ENCODE peak calls at places on chromosomes 16 and 17, in six cellular contexts. One of them, this sample, is unnamed.
A peak's percentile ranks its signal among the peaks of the same experiment; 100 is the strongest.

GRCh38 chr17:14161419-14161818 is 75.2 kb downstream of the CDRT15 start:
- DNase-seq in EH: no peak
- DNase-seq in stimulated activated naive B cell treated with anti-CD40 and anti-IgM and Interleukin-4, amounts not matched to agents 10 μg/mL and 1 μg/mL and 100 μg/mL, for 72 hours: no peak
- DNase-seq in uterus: no peak
- DNase-seq in foreskin fibroblast: no peak
- DNase-seq in HT1080: no peak
- DNase-seq in this sample: no peak

GRCh38 chr17:57782051-57782490 is 37.0 kb upstream of the CCDC182 start:
- DNase-seq in EH: no peak
- DNase-seq in stimulated activated naive B cell treated with anti-CD40 and anti-IgM and Interleukin-4, amounts not matched to agents 10 μg/mL and 1 μg/mL and 100 μg/mL, for 72 hours: no peak
- DNase-seq in uterus: no peak
- DNase-seq in foreskin fibroblast: no peak
- DNase-seq in HT1080: no peak
- DNase-seq in this sample: no peak

GRCh38 chr16:53415504-53415903 is 18.8 kb upstream of the RBL2 start:
- DNase-seq in EH: peak; percentile 22
- DNase-seq in stimulated activated naive B cell treated with anti-CD40 and anti-IgM and Interleukin-4, amounts not matched to agents 10 μg/mL and 1 μg/mL and 100 μg/mL, for 72 hours: no peak
- DNase-seq in uterus: no peak
- DNase-seq in foreskin fibroblast: no peak
- DNase-seq in HT1080: peak; percentile 41
- DNase-seq in this sample: no peak

GRCh38 chr16:12228607-12229499 is 252.3 kb downstream of the SNX29 start:
- DNase-seq in EH: peak; percentile 87
- DNase-seq in stimulated activated naive B cell treated with anti-CD40 and anti-IgM and Interleukin-4, amounts not matched to agents 10 μg/mL and 1 μg/mL and 100 μg/mL, for 72 hours: peak; percentile 18
- DNase-seq in uterus: peak; percentile 27
- DNase-seq in foreskin fibroblast: peak; percentile 70
- DNase-seq in HT1080: peak; percentile 52
- DNase-seq in this sample: peak; percentile 25

GRCh38 chr16:66612422-66612821 is 7.9 kb downstream of the CMTM3 start:
- DNase-seq in EH: no peak
- DNase-seq in stimulated activated naive B cell treated with anti-CD40 and anti-IgM and Interleukin-4, amounts not matched to agents 10 μg/mL and 1 μg/mL and 100 μg/mL, for 72 hours: no peak
- DNase-seq in uterus: no peak
- DNase-seq in foreskin fibroblast: no peak
- DNase-seq in HT1080: no peak
- DNase-seq in this sample: no peak

GRCh38 chr16:86351041-86351784 is 159.1 kb upstream of the FOXF1 start:
- DNase-seq in EH: no peak
- DNase-seq in stimulated activated naive B cell treated with anti-CD40 and anti-IgM and Interleukin-4, amounts not matched to agents 10 μg/mL and 1 μg/mL and 100 μg/mL, for 72 hours: no peak
- DNase-seq in uterus: no peak
- DNase-seq in foreskin fibroblast: no peak
- DNase-seq in HT1080: no peak
- DNase-seq in this sample: no peak

GRCh38 chr17:65405563-65405962 is 155.9 kb downstream of the AXIN2 start:
- DNase-seq in EH: no peak
- DNase-seq in stimulated activated naive B cell treated with anti-CD40 and anti-IgM and Interleukin-4, amounts not matched to agents 10 μg/mL and 1 μg/mL and 100 μg/mL, for 72 hours: no peak
- DNase-seq in uterus: no peak
- DNase-seq in foreskin fibroblast: no peak
- DNase-seq in HT1080: no peak
- DNase-seq in this sample: no peak

GRCh38 chr17:10768766-10769383 is 35.0 kb downstream of the TMEM238L start:
- DNase-seq in EH: no peak
- DNase-seq in stimulated activated naive B cell treated with anti-CD40 and anti-IgM and Interleukin-4, amounts not matched to agents 10 μg/mL and 1 μg/mL and 100 μg/mL, for 72 hours: no peak
- DNase-seq in uterus: no peak
- DNase-seq in foreskin fibroblast: no peak
- DNase-seq in HT1080: no peak
- DNase-seq in this sample: peak; percentile 24

GRCh38 chr16:56204836-56205235 is 13.5 kb downstream of the GNAO1 start:
- DNase-seq in EH: peak; percentile 76
- DNase-seq in stimulated activated naive B cell treated with anti-CD40 and anti-IgM and Interleukin-4, amounts not matched to agents 10 μg/mL and 1 μg/mL and 100 μg/mL, for 72 hours: no peak
- DNase-seq in uterus: no peak
- DNase-seq in foreskin fibroblast: no peak
- DNase-seq in HT1080: no peak
- DNase-seq in this sample: no peak

GRCh38 chr17:17537311-17538099 is 41.3 kb upstream of the RASD1 start:
- DNase-seq in EH: peak; percentile 11
- DNase-seq in stimulated activated naive B cell treated with anti-CD40 and anti-IgM and Interleukin-4, amounts not matched to agents 10 μg/mL and 1 μg/mL and 100 μg/mL, for 72 hours: no peak
- DNase-seq in uterus: no peak
- DNase-seq in foreskin fibroblast: no peak
- DNase-seq in HT1080: peak; percentile 17
- DNase-seq in this sample: no peak

GRCh38 chr16:67236551-67237395 is 9.8 kb downstream of the TMEM208 start:
- DNase-seq in EH: peak; percentile 68
- DNase-seq in stimulated activated naive B cell treated with anti-CD40 and anti-IgM and Interleukin-4, amounts not matched to agents 10 μg/mL and 1 μg/mL and 100 μg/mL, for 72 hours: peak; percentile 51
- DNase-seq in uterus: no peak
- DNase-seq in foreskin fibroblast: peak; percentile 46
- DNase-seq in HT1080: peak; percentile 36
- DNase-seq in this sample: peak; percentile 69

GRCh38 chr16:11038777-11039176 is 94.4 kb downstream of the CLEC16A start:
- DNase-seq in EH: no peak
- DNase-seq in stimulated activated naive B cell treated with anti-CD40 and anti-IgM and Interleukin-4, amounts not matched to agents 10 μg/mL and 1 μg/mL and 100 μg/mL, for 72 hours: no peak
- DNase-seq in uterus: no peak
- DNase-seq in foreskin fibroblast: no peak
- DNase-seq in HT1080: no peak
- DNase-seq in this sample: no peak

GRCh38 chr16:70746040-70746707 is 54.8 kb downstream of the VAC14 start:
- DNase-seq in EH: peak; percentile 88
- DNase-seq in stimulated activated naive B cell treated with anti-CD40 and anti-IgM and Interleukin-4, amounts not matched to agents 10 μg/mL and 1 μg/mL and 100 μg/mL, for 72 hours: no peak
- DNase-seq in uterus: peak; percentile 89
- DNase-seq in foreskin fibroblast: peak; percentile 90
- DNase-seq in HT1080: peak; percentile 81
- DNase-seq in this sample: peak; percentile 47

GRCh38 chr17:80774146-80774545 is 217.5 kb upstream of the CHMP6 start:
- DNase-seq in EH: no peak
- DNase-seq in stimulated activated naive B cell treated with anti-CD40 and anti-IgM and Interleukin-4, amounts not matched to agents 10 μg/mL and 1 μg/mL and 100 μg/mL, for 72 hours: no peak
- DNase-seq in uterus: no peak
- DNase-seq in foreskin fibroblast: no peak
- DNase-seq in HT1080: no peak
- DNase-seq in this sample: no peak

GRCh38 chr16:88640039-88640495 is 1.7 kb downstream of the IL17C start:
- DNase-seq in EH: no peak
- DNase-seq in stimulated activated naive B cell treated with anti-CD40 and anti-IgM and Interleukin-4, amounts not matched to agents 10 μg/mL and 1 μg/mL and 100 μg/mL, for 72 hours: no peak
- DNase-seq in uterus: no peak
- DNase-seq in foreskin fibroblast: no peak
- DNase-seq in HT1080: no peak
- DNase-seq in this sample: no peak

GRCh38 chr17:77382356-77382911 is 241.7 kb downstream of the SEC14L1 start:
- DNase-seq in EH: no peak
- DNase-seq in stimulated activated naive B cell treated with anti-CD40 and anti-IgM and Interleukin-4, amounts not matched to agents 10 μg/mL and 1 μg/mL and 100 μg/mL, for 72 hours: no peak
- DNase-seq in uterus: no peak
- DNase-seq in foreskin fibroblast: no peak
- DNase-seq in HT1080: no peak
- DNase-seq in this sample: no peak

GRCh38 chr16:71564377-71564967 is 12.4 kb downstream of the TAT start:
- DNase-seq in EH: no peak
- DNase-seq in stimulated activated naive B cell treated with anti-CD40 and anti-IgM and Interleukin-4, amounts not matched to agents 10 μg/mL and 1 μg/mL and 100 μg/mL, for 72 hours: no peak
- DNase-seq in uterus: no peak
- DNase-seq in foreskin fibroblast: no peak
- DNase-seq in HT1080: no peak
- DNase-seq in this sample: no peak

GRCh38 chr16:58271589-58271988 is 23.2 kb downstream of the PRSS54 start:
- DNase-seq in EH: no peak
- DNase-seq in stimulated activated naive B cell treated with anti-CD40 and anti-IgM and Interleukin-4, amounts not matched to agents 10 μg/mL and 1 μg/mL and 100 μg/mL, for 72 hours: no peak
- DNase-seq in uterus: no peak
- DNase-seq in foreskin fibroblast: no peak
- DNase-seq in HT1080: no peak
- DNase-seq in this sample: no peak

GRCh38 chr16:67150058-67150832 is 553 bp downstream of the B3GNT9 start:
- DNase-seq in EH: peak; percentile 65
- DNase-seq in stimulated activated naive B cell treated with anti-CD40 and anti-IgM and Interleukin-4, amounts not matched to agents 10 μg/mL and 1 μg/mL and 100 μg/mL, for 72 hours: no peak
- DNase-seq in uterus: peak; percentile 69
- DNase-seq in foreskin fibroblast: peak; percentile 70
- DNase-seq in HT1080: no peak
- DNase-seq in this sample: no peak

GRCh38 chr17:7043544-7044268 is at the start of gene SLC16A11:
- DNase-seq in EH: peak; percentile 38
- DNase-seq in stimulated activated naive B cell treated with anti-CD40 and anti-IgM and Interleukin-4, amounts not matched to agents 10 μg/mL and 1 μg/mL and 100 μg/mL, for 72 hours: peak; percentile 61
- DNase-seq in uterus: peak; percentile 40
- DNase-seq in foreskin fibroblast: no peak
- DNase-seq in HT1080: no peak
- DNase-seq in this sample: no peak

GRCh38 chr17:27668488-27668823 is 37.5 kb downstream of the LGALS9 start:
- DNase-seq in EH: no peak
- DNase-seq in stimulated activated naive B cell treated with anti-CD40 and anti-IgM and Interleukin-4, amounts not matched to agents 10 μg/mL and 1 μg/mL and 100 μg/mL, for 72 hours: no peak
- DNase-seq in uterus: no peak
- DNase-seq in foreskin fibroblast: no peak
- DNase-seq in HT1080: no peak
- DNase-seq in this sample: no peak

GRCh38 chr17:35345926-35346771 is 27.3 kb downstream of the SLFN11 start:
- DNase-seq in EH: peak; percentile 71
- DNase-seq in stimulated activated naive B cell treated with anti-CD40 and anti-IgM and Interleukin-4, amounts not matched to agents 10 μg/mL and 1 μg/mL and 100 μg/mL, for 72 hours: no peak
- DNase-seq in uterus: peak; percentile 51
- DNase-seq in foreskin fibroblast: peak; percentile 66
- DNase-seq in HT1080: peak; percentile 8
- DNase-seq in this sample: no peak

GRCh38 chr17:78476149-78476548 is 97.7 kb downstream of the PGS1 start:
- DNase-seq in EH: no peak
- DNase-seq in stimulated activated naive B cell treated with anti-CD40 and anti-IgM and Interleukin-4, amounts not matched to agents 10 μg/mL and 1 μg/mL and 100 μg/mL, for 72 hours: no peak
- DNase-seq in uterus: no peak
- DNase-seq in foreskin fibroblast: no peak
- DNase-seq in HT1080: no peak
- DNase-seq in this sample: no peak

GRCh38 chr17:72121164-72122001 is 563 bp downstream of the SOX9 start:
- DNase-seq in EH: peak; percentile 53
- DNase-seq in stimulated activated naive B cell treated with anti-CD40 and anti-IgM and Interleukin-4, amounts not matched to agents 10 μg/mL and 1 μg/mL and 100 μg/mL, for 72 hours: no peak
- DNase-seq in uterus: no peak
- DNase-seq in foreskin fibroblast: peak; percentile 62
- DNase-seq in HT1080: peak; percentile 64
- DNase-seq in this sample: no peak

GRCh38 chr17:60151355-60151754 is 1.6 kb downstream of the CA4 start:
- DNase-seq in EH: no peak
- DNase-seq in stimulated activated naive B cell treated with anti-CD40 and anti-IgM and Interleukin-4, amounts not matched to agents 10 μg/mL and 1 μg/mL and 100 μg/mL, for 72 hours: no peak
- DNase-seq in uterus: no peak
- DNase-seq in foreskin fibroblast: no peak
- DNase-seq in HT1080: peak; percentile 26
- DNase-seq in this sample: no peak

GRCh38 chr16:67311607-67312449 is 14.7 kb downstream of the KCTD19 start:
- DNase-seq in EH: peak; percentile 100
- DNase-seq in stimulated activated naive B cell treated with anti-CD40 and anti-IgM and Interleukin-4, amounts not matched to agents 10 μg/mL and 1 μg/mL and 100 μg/mL, for 72 hours: peak; percentile 61
- DNase-seq in uterus: peak; percentile 41
- DNase-seq in foreskin fibroblast: peak; percentile 99
- DNase-seq in HT1080: peak; percentile 100
- DNase-seq in this sample: peak; percentile 64

GRCh38 chr17:2909853-2910234 is 113.6 kb downstream of the RAP1GAP2 start:
- DNase-seq in EH: no peak
- DNase-seq in stimulated activated naive B cell treated with anti-CD40 and anti-IgM and Interleukin-4, amounts not matched to agents 10 μg/mL and 1 μg/mL and 100 μg/mL, for 72 hours: peak; percentile 17
- DNase-seq in uterus: no peak
- DNase-seq in foreskin fibroblast: no peak
- DNase-seq in HT1080: no peak
- DNase-seq in this sample: no peak

GRCh38 chr16:31072540-31073072 is 1.4 kb downstream of the ZNF668 start:
- DNase-seq in EH: peak; percentile 56
- DNase-seq in stimulated activated naive B cell treated with anti-CD40 and anti-IgM and Interleukin-4, amounts not matched to agents 10 μg/mL and 1 μg/mL and 100 μg/mL, for 72 hours: no peak
- DNase-seq in uterus: no peak
- DNase-seq in foreskin fibroblast: no peak
- DNase-seq in HT1080: peak; percentile 38
- DNase-seq in this sample: no peak

GRCh38 chr17:32806646-32807045 is 70.3 kb downstream of the MYO1D start:
- DNase-seq in EH: no peak
- DNase-seq in stimulated activated naive B cell treated with anti-CD40 and anti-IgM and Interleukin-4, amounts not matched to agents 10 μg/mL and 1 μg/mL and 100 μg/mL, for 72 hours: no peak
- DNase-seq in uterus: no peak
- DNase-seq in foreskin fibroblast: no peak
- DNase-seq in HT1080: no peak
- DNase-seq in this sample: no peak

GRCh38 chr17:78828470-78829185 is 12.0 kb downstream of the USP36 start:
- DNase-seq in EH: peak; percentile 72
- DNase-seq in stimulated activated naive B cell treated with anti-CD40 and anti-IgM and Interleukin-4, amounts not matched to agents 10 μg/mL and 1 μg/mL and 100 μg/mL, for 72 hours: no peak
- DNase-seq in uterus: no peak
- DNase-seq in foreskin fibroblast: peak; percentile 63
- DNase-seq in HT1080: peak; percentile 60
- DNase-seq in this sample: no peak

GRCh38 chr16:6913535-6913934 is 419.1 kb upstream of the RBFOX1 start:
- DNase-seq in EH: no peak
- DNase-seq in stimulated activated naive B cell treated with anti-CD40 and anti-IgM and Interleukin-4, amounts not matched to agents 10 μg/mL and 1 μg/mL and 100 μg/mL, for 72 hours: no peak
- DNase-seq in uterus: no peak
- DNase-seq in foreskin fibroblast: no peak
- DNase-seq in HT1080: no peak
- DNase-seq in this sample: no peak

GRCh38 chr16:3740934-3741333 is 23.6 kb upstream of the TRAP1 start:
- DNase-seq in EH: no peak
- DNase-seq in stimulated activated naive B cell treated with anti-CD40 and anti-IgM and Interleukin-4, amounts not matched to agents 10 μg/mL and 1 μg/mL and 100 μg/mL, for 72 hours: no peak
- DNase-seq in uterus: no peak
- DNase-seq in foreskin fibroblast: no peak
- DNase-seq in HT1080: no peak
- DNase-seq in this sample: no peak

GRCh38 chr17:47847341-47848197 is 3.4 kb downstream of the SP6 start:
- DNase-seq in EH: no peak
- DNase-seq in stimulated activated naive B cell treated with anti-CD40 and anti-IgM and Interleukin-4, amounts not matched to agents 10 μg/mL and 1 μg/mL and 100 μg/mL, for 72 hours: no peak
- DNase-seq in uterus: no peak
- DNase-seq in foreskin fibroblast: no peak
- DNase-seq in HT1080: no peak
- DNase-seq in this sample: no peak

GRCh38 chr16:23967018-23967417 is 131.2 kb downstream of the PRKCB start:
- DNase-seq in EH: no peak
- DNase-seq in stimulated activated naive B cell treated with anti-CD40 and anti-IgM and Interleukin-4, amounts not matched to agents 10 μg/mL and 1 μg/mL and 100 μg/mL, for 72 hours: no peak
- DNase-seq in uterus: no peak
- DNase-seq in foreskin fibroblast: no peak
- DNase-seq in HT1080: no peak
- DNase-seq in this sample: no peak

GRCh38 chr16:67278773-67279295 is 498 bp upstream of the PLEKHG4 start:
- DNase-seq in EH: no peak
- DNase-seq in stimulated activated naive B cell treated with anti-CD40 and anti-IgM and Interleukin-4, amounts not matched to agents 10 μg/mL and 1 μg/mL and 100 μg/mL, for 72 hours: no peak
- DNase-seq in uterus: peak; percentile 41
- DNase-seq in foreskin fibroblast: no peak
- DNase-seq in HT1080: no peak
- DNase-seq in this sample: peak; percentile 18

GRCh38 chr16:68972720-68973119 is 129.4 kb downstream of the TANGO6 start:
- DNase-seq in EH: peak; percentile 74
- DNase-seq in stimulated activated naive B cell treated with anti-CD40 and anti-IgM and Interleukin-4, amounts not matched to agents 10 μg/mL and 1 μg/mL and 100 μg/mL, for 72 hours: no peak
- DNase-seq in uterus: no peak
- DNase-seq in foreskin fibroblast: peak; percentile 72
- DNase-seq in HT1080: peak; percentile 81
- DNase-seq in this sample: no peak